ENCODE peak calls at places on chromosomes 12 and 14, in five cellular contexts. V is NCI-H774; I is activated T-helper 1 cell treated with anti-CD3 and anti-CD28 coated beads, Interleukin-12 subunit alpha, Interleukin-12 subunit beta, Interleukin-2, Interleukin-4 antibody, amounts not matched to agents 30 ng/mL and 10 ng/mL and 1 ng/mL, durations not matched to agents 14 hours and 24 hours and 36 hours; D is occipital lobe; X is AML-193. C is an unnamed sample.

GRCh38 chr14:75885829-75886228 is 96.0 kb downstream of the TGFB3 start:
- DNase-seq in I (no peak), X (no peak), V (no peak), D (no peak), C (no peak)

GRCh38 chr12:95784886-95785285 is 5.7 kb downstream of the NTN4 start:
- DNase-seq in D (no peak), I (no peak), X (no peak), V (no peak), C (no peak)

GRCh38 chr12:75438052-75438754 is 42.4 kb upstream of the GLIPR1 start:
- DNase-seq in I (no peak), D (no peak), V (no peak), X (no peak), C (no peak)

GRCh38 chr12:29207120-29207519 is 58.0 kb downstream of the FAR2 start:
- DNase-seq in X (peak; percentile 85), V (no peak), I (no peak), D (no peak), C (no peak)

GRCh38 chr12:101719566-101719965 is 19.7 kb downstream of the SYCP3 start:
- DNase-seq in X (no peak), D (no peak), I (no peak), V (no peak), C (no peak)

GRCh38 chr14:86971292-86971691 is 1021.7 kb downstream of the GALC start:
- DNase-seq in X (no peak), I (no peak), V (no peak), D (no peak), C (no peak)

GRCh38 chr14:100237735-100238418 is 1.1 kb upstream of the YY1 start:
- DNase-seq in I (peak; percentile 33), V (peak; percentile 38), X (peak; percentile 44), D (no peak), C (peak; percentile 60)

GRCh38 chr12:110928700-110929099 is 8.3 kb upstream of the MYL2 start:
- DNase-seq in I (no peak), V (no peak), D (no peak), X (no peak), C (no peak)

GRCh38 chr14:70665448-70666363 is 24.0 kb downstream of the TTC9 start:
- DNase-seq in X (no peak), I (no peak), V (peak; percentile 11), D (no peak), C (no peak)

GRCh38 chr14:20417250-20418186 is 4.2 kb upstream of the TEP1 start:
- DNase-seq in D (no peak), V (peak; percentile 21), X (no peak), I (no peak), C (no peak)

GRCh38 chr14:70748422-70748821 is 60.9 kb downstream of the MAP3K9 start:
- DNase-seq in V (no peak), X (no peak), I (no peak), D (no peak), C (no peak)

GRCh38 chr12:6827437-6827894 is 741 bp upstream of the P3H3 start:
- DNase-seq in D (peak; percentile 63), V (peak; percentile 78), I (no peak), X (peak; percentile 42), C (peak; percentile 92)

GRCh38 chr14:72554994-72555608 is 338.8 kb downstream of the DPF3 start:
- DNase-seq in I (no peak), X (no peak), D (no peak), V (no peak), C (no peak)

GRCh38 chr12:121331268-121331667 is 20.9 kb downstream of the ANAPC5 start:
- DNase-seq in X (no peak), I (no peak), V (no peak), D (no peak), C (no peak)

GRCh38 chr12:107536613-107537012 is 149.0 kb upstream of the PWP1 start:
- DNase-seq in X (no peak), I (no peak), D (no peak), V (no peak), C (no peak)

GRCh38 chr14:36518586-36519430 is 1.2 kb downstream of the NKX2-1 start:
- DNase-seq in V (no peak), D (no peak), I (no peak), X (no peak), C (peak; percentile 78)

GRCh38 chr12:24903305-24904088 is 45.4 kb downstream of the BCAT1 start:
- DNase-seq in I (no peak), V (no peak), X (peak; percentile 13), D (peak; percentile 71), C (peak; percentile 86)

GRCh38 chr12:95623554-95624170 is 72.4 kb upstream of the USP44 start:
- DNase-seq in X (peak; percentile 15), D (no peak), V (no peak), I (no peak), C (peak; percentile 26)

GRCh38 chr14:97802974-97803373 is 1005.8 kb downstream of the VRK1 start:
- DNase-seq in V (no peak), D (no peak), X (no peak), I (no peak), C (no peak)

GRCh38 chr14:38197001-38197760 is 10.5 kb upstream of the SSTR1 start:
- DNase-seq in X (peak; percentile 10), V (peak; percentile 9), D (no peak), I (no peak), C (no peak)

GRCh38 chr12:79778802-79779201 is 88.0 kb upstream of the PAWR start:
- DNase-seq in X (no peak), D (no peak), I (no peak), V (peak; percentile 41), C (no peak)

GRCh38 chr12:33129500-33129899 is 232.9 kb upstream of the PKP2 start:
- DNase-seq in I (no peak), V (no peak), X (no peak), D (no peak), C (no peak)

GRCh38 chr12:75177997-75178396 is 31.6 kb downstream of the KCNC2 start:
- DNase-seq in V (no peak), X (no peak), D (no peak), I (no peak), C (no peak)

GRCh38 chr14:75042040-75042439 is 9.2 kb downstream of the MLH3 start:
- DNase-seq in V (no peak), D (no peak), X (no peak), I (no peak), C (no peak)

GRCh38 chr14:75290851-75291250 is 12.2 kb downstream of the FOS start:
- DNase-seq in I (no peak), D (no peak), X (no peak), V (no peak), C (no peak)

GRCh38 chr12:190881-191280 is 23.1 kb downstream of the SLC6A12 start:
- DNase-seq in I (no peak), X (no peak), V (no peak), D (no peak), C (peak; percentile 77)